ENCODE peak calls at places on chromosome 13, in nine cellular contexts. L is stimulated activated CD4-positive, alpha-beta T cell treated with anti-CD3 and anti-CD28 coated beads, Interleukin-1b, Interleukin-23, amount 100 ng/mL, for 1 hour; G is astrocyte of the hippocampus; B is skeletal muscle cell; Y is Daoy; C is IMR-90; Z is immature natural killer cell; W is osteocyte; T is cardiac fibroblast. U is an unnamed sample.

GRCh38 chr13:47277774-47278173 is 380.9 kb upstream of the HTR2A start:
- DNase-seq in Z (no peak), L (no peak), C (peak; percentile 44), B (no peak), Y (no peak), T (peak; percentile 58), G (no peak), W (no peak), U (no peak)

GRCh38 chr13:114173261-114173660 is 5.8 kb upstream of the CFAP97D2 start:
- DNase-seq in W (no peak), L (no peak), C (peak; percentile 10), G (no peak), T (no peak), Z (no peak), Y (no peak), B (no peak), U (no peak)

GRCh38 chr13:72384879-72385278 is 342.6 kb downstream of the MZT1 start:
- DNase-seq in Z (no peak), B (peak; percentile 14), Y (no peak), C (peak; percentile 1), L (no peak), T (peak; percentile 57), G (no peak), W (no peak), U (no peak)

GRCh38 chr13:76711515-76712182 is 174.6 kb downstream of the KCTD12 start:
- DNase-seq in L (no peak), Z (no peak), C (peak; percentile 94), Y (peak; percentile 36), B (peak; percentile 91), G (peak; percentile 81), W (no peak), T (peak; percentile 95), U (no peak)

GRCh38 chr13:21014666-21015170 is 46.7 kb downstream of the LATS2 start:
- DNase-seq in W (no peak), C (peak; percentile 91), Y (peak; percentile 85), T (peak; percentile 80), B (peak; percentile 67), Z (no peak), G (peak; percentile 84), L (no peak), U (no peak)

GRCh38 chr13:110713981-110714797 is 689 bp downstream of the ING1 start:
- DNase-seq in G (peak; percentile 73), Y (peak; percentile 42), T (peak; percentile 50), C (peak; percentile 32), B (no peak), W (no peak), Z (peak; percentile 59), L (peak; percentile 48), U (no peak)

GRCh38 chr13:110262944-110263343 is 44.0 kb downstream of the COL4A1 start:
- DNase-seq in G (no peak), C (no peak), T (no peak), Z (no peak), W (peak; percentile 32), L (no peak), B (no peak), Y (no peak), U (no peak)

GRCh38 chr13:109874921-109875454 is 88.6 kb upstream of the IRS2 start:
- DNase-seq in T (peak; percentile 79), G (peak; percentile 79), B (no peak), Z (no peak), W (no peak), Y (no peak), L (no peak), C (peak; percentile 48), U (no peak)

GRCh38 chr13:106355866-106356265 is 179.6 kb downstream of the EFNB2 start:
- DNase-seq in G (no peak), B (no peak), W (no peak), T (no peak), C (no peak), Z (no peak), Y (no peak), L (no peak), U (no peak)

GRCh38 chr13:91280806-91281205 is 66.7 kb upstream of the MIR17HG start:
- DNase-seq in Z (no peak), Y (peak; percentile 2), C (no peak), L (no peak), W (no peak), B (no peak), G (no peak), T (peak; percentile 1), U (no peak)

GRCh38 chr13:30738526-30738925 is 3.2 kb downstream of the ALOX5AP start:
- DNase-seq in Y (no peak), G (no peak), C (no peak), B (no peak), L (no peak), T (no peak), W (no peak), Z (no peak), U (no peak)

GRCh38 chr13:39051157-39051556 is 12.9 kb downstream of the NHLRC3 start:
- DNase-seq in W (no peak), C (peak; percentile 50), Y (no peak), L (no peak), Z (no peak), G (peak; percentile 61), T (peak; percentile 65), B (peak; percentile 6), U (no peak)

GRCh38 chr13:33178197-33178699 is 107.3 kb downstream of the STARD13 start:
- DNase-seq in Z (no peak), T (no peak), G (no peak), L (no peak), B (no peak), C (no peak), Y (no peak), W (no peak), U (no peak)

GRCh38 chr13:25062479-25062878 is 33.5 kb upstream of the PABPC3 start:
- DNase-seq in G (no peak), Y (no peak), C (no peak), B (no peak), Z (no peak), T (no peak), W (no peak), L (no peak), U (no peak)

GRCh38 chr13:112725346-112726017 is 35.6 kb downstream of the ATP11A start:
- DNase-seq in G (peak; percentile 51), Z (no peak), L (no peak), T (peak; percentile 12), Y (peak; percentile 33), C (peak; percentile 62), B (peak; percentile 39), W (no peak), U (no peak)

GRCh38 chr13:93224545-93224944 is 2.1 kb upstream of the GPC6 start:
- DNase-seq in W (no peak), Z (no peak), L (no peak), B (no peak), T (no peak), C (peak; percentile 39), Y (no peak), G (peak; percentile 49), U (no peak)

GRCh38 chr13:79246575-79246949 is 159.5 kb downstream of the RBM26 start:
- DNase-seq in Z (no peak), W (no peak), Y (no peak), G (no peak), C (no peak), L (no peak), B (no peak), T (no peak), U (no peak)

GRCh38 chr13:113880651-113881611 is 17.1 kb upstream of the GAS6 start:
- DNase-seq in B (no peak), T (peak; percentile 35), W (peak; percentile 73), G (no peak), C (no peak), L (no peak), Z (peak; percentile 67), Y (peak; percentile 42), U (no peak)

GRCh38 chr13:60351326-60351725 is 45.7 kb upstream of the TDRD3 start:
- DNase-seq in B (peak; percentile 74), W (no peak), C (peak; percentile 47), L (no peak), G (peak; percentile 79), Y (peak; percentile 40), T (peak; percentile 64), Z (no peak), U (no peak)